ENCODE peak calls at places on chromosome 2, in nine cellular contexts. L, D, I, R, W, B, Y, H and J are unnamed samples.

GRCh38 chr2:223306371-223306770 is 254.4 kb downstream of the KCNE4 start:
- DNase-seq in R (peak), H (no peak), W (peak), I (no peak), L (peak), D (no peak), B (no peak), Y (peak), J (no peak)

GRCh38 chr2:69026026-69026425 is 13.0 kb downstream of the ANTXR1 start:
- DNase-seq in W (peak), L (peak), R (peak), B (no peak), D (no peak), Y (peak), H (peak), I (peak), J (no peak)

GRCh38 chr2:40321822-40322221 is 130.1 kb downstream of the SLC8A1 start:
- DNase-seq in R (no peak), B (no peak), Y (no peak), D (no peak), H (no peak), I (no peak), W (no peak), L (peak), J (no peak)

GRCh38 chr2:233414777-233415570 is 60.7 kb downstream of the DGKD start:
- DNase-seq in B (no peak), Y (no peak), D (no peak), L (no peak), I (no peak), W (no peak), R (peak), H (peak), J (no peak)

GRCh38 chr2:144346229-144346628 is 173.7 kb downstream of the ZEB2 start:
- DNase-seq in D (no peak), L (no peak), W (no peak), I (no peak), H (no peak), R (no peak), Y (no peak), B (no peak), J (no peak)

GRCh38 chr2:26337298-26337697 is 8.6 kb upstream of the SELENOI start:
- DNase-seq in I (no peak), B (no peak), H (no peak), L (no peak), D (no peak), R (no peak), Y (no peak), W (no peak), J (no peak)

GRCh38 chr2:127400897-127401756 is 13.4 kb upstream of the MAP3K2 start:
- DNase-seq in D (no peak), Y (peak), W (no peak), R (peak), H (peak), B (no peak), I (no peak), L (peak), J (no peak)

GRCh38 chr2:180416553-180417113 is 409.5 kb upstream of the CWC22 start:
- DNase-seq in Y (no peak), R (no peak), D (no peak), H (no peak), L (no peak), I (no peak), B (no peak), W (no peak), J (no peak)

GRCh38 chr2:152511981-152512380 is 177.0 kb downstream of the FMNL2 start:
- DNase-seq in B (no peak), R (no peak), L (no peak), W (no peak), H (no peak), Y (no peak), I (no peak), D (no peak), J (no peak)

GRCh38 chr2:208006325-208006724 is 19.0 kb downstream of the PLEKHM3 start:
- DNase-seq in H (no peak), W (no peak), L (peak), Y (no peak), B (no peak), D (no peak), R (no peak), I (no peak), J (no peak)

GRCh38 chr2:157150747-157151146 is 106.8 kb upstream of the GALNT5 start:
- DNase-seq in Y (peak), I (no peak), B (no peak), L (no peak), W (no peak), H (peak), R (peak), D (no peak), J (no peak)